ENCODE peak calls at places on chromosomes 16 and 17, in six cellular contexts. N, S, D, X, P and K are unnamed samples.

GRCh38 chr17:47729486-47729885 is 3.5 kb upstream of the TBX21 start:
- DNase-seq in P (no peak), N (no peak), S (no peak), D (no peak), X (no peak), K (no peak)

GRCh38 chr17:39239640-39240314 is 14.0 kb upstream of the STAC2 start:
- DNase-seq in D (peak), S (peak), X (peak), N (peak), P (peak), K (peak)

GRCh38 chr17:80182118-80182844 is 12.5 kb downstream of the CARD14 start:
- DNase-seq in D (no peak), N (no peak), S (no peak), X (no peak), P (no peak), K (no peak)

GRCh38 chr16:4332623-4333307 is 16.9 kb downstream of the GLIS2 start:
- DNase-seq in X (no peak), N (no peak), D (no peak), S (no peak), P (no peak), K (no peak)

GRCh38 chr16:4315185-4316102 is at the start of gene GLIS2:
- DNase-seq in P (no peak), S (peak), D (no peak), N (no peak), X (no peak), K (peak)

GRCh38 chr16:71467810-71468209 is 5.8 kb upstream of the ZNF23 start:
- DNase-seq in X (peak), S (peak), N (peak), D (peak), P (no peak), K (peak)

GRCh38 chr17:66506641-66507040 is 204.2 kb downstream of the PRKCA start:
- DNase-seq in S (no peak), D (no peak), P (no peak), X (no peak), N (no peak), K (no peak)

GRCh38 chr16:81005644-81006471 is 827 bp downstream of the CMC2 start:
- DNase-seq in P (peak), X (peak), S (no peak), N (no peak), D (no peak), K (peak)

GRCh38 chr16:82082543-82083244 is 47.6 kb downstream of the HSD17B2 start:
- DNase-seq in D (no peak), S (no peak), N (no peak), P (no peak), X (no peak), K (no peak)

GRCh38 chr16:55475919-55476318 is 3.1 kb upstream of the MMP2 start:
- DNase-seq in S (no peak), N (no peak), X (no peak), P (no peak), D (no peak), K (no peak)

GRCh38 chr17:9346296-9346926 is 229.2 kb downstream of the STX8 start:
- DNase-seq in X (no peak), N (no peak), S (no peak), P (no peak), D (no peak), K (no peak)

GRCh38 chr16:30929167-30929566 is 5.8 kb downstream of the FBXL19 start:
- DNase-seq in S (no peak), P (no peak), D (no peak), X (no peak), N (no peak), K (no peak)